ENCODE peak calls at places on chromosomes 2 and 18, in six cellular contexts. Z, S, G, Q, P and X are unnamed samples.

GRCh38 chr2:53202063-53202462 is 565.5 kb upstream of the CHAC2 start:
- DNase-seq in Z (no peak), S (no peak), G (no peak), Q (no peak), P (peak; percentile 5), X (no peak)

GRCh38 chr2:12863937-12864336 is 147.2 kb downstream of the TRIB2 start:
- DNase-seq in Z (no peak), S (no peak), G (no peak), Q (no peak), P (no peak), X (no peak)

GRCh38 chr2:150732491-150732890 is 245.0 kb upstream of the RND3 start:
- DNase-seq in Z (no peak), S (no peak), G (no peak), Q (no peak), P (no peak), X (no peak)

GRCh38 chr2:71843391-71843850 is 304.2 kb downstream of the CYP26B1 start:
- DNase-seq in Z (no peak), S (no peak), G (no peak), Q (no peak), P (no peak), X (no peak)

GRCh38 chr2:97745474-97746172 is 32.2 kb downstream of the ZAP70 start:
- DNase-seq in Z (no peak), S (no peak), G (no peak), Q (peak; percentile 51), P (no peak), X (no peak)

GRCh38 chr2:174939046-174939445 is 66.1 kb downstream of the CHN1 start:
- DNase-seq in Z (no peak), S (no peak), G (no peak), Q (no peak), P (no peak), X (no peak)

GRCh38 chr2:172588931-172589330 is 33.0 kb downstream of the PDK1 start:
- DNase-seq in Z (no peak), S (no peak), G (no peak), Q (no peak), P (no peak), X (no peak)

GRCh38 chr18:80147037-80147417 is 38.0 kb downstream of the ADNP2 start:
- DNase-seq in Z (no peak), S (no peak), G (no peak), Q (no peak), P (no peak), X (no peak)

GRCh38 chr2:156466739-156467405 is 30.7 kb downstream of the GPD2 start:
- DNase-seq in Z (no peak), S (no peak), G (peak; percentile 78), Q (peak; percentile 55), P (no peak), X (peak; percentile 68)

GRCh38 chr2:130819915-130820861 is 16.5 kb upstream of the ARHGEF4 start:
- DNase-seq in Z (no peak), S (peak; percentile 61), G (no peak), Q (no peak), P (peak; percentile 52), X (no peak)

GRCh38 chr18:51753365-51754057 is 556.0 kb upstream of the MEX3C start:
- DNase-seq in Z (no peak), S (no peak), G (no peak), Q (no peak), P (no peak), X (no peak)

GRCh38 chr2:104919127-104919526 is 65.2 kb downstream of the POU3F3 start:
- DNase-seq in Z (no peak), S (no peak), G (no peak), Q (peak; percentile 85), P (no peak), X (no peak)

GRCh38 chr18:57475408-57475807 is 40.2 kb downstream of the ONECUT2 start:
- DNase-seq in Z (no peak), S (no peak), G (no peak), Q (no peak), P (no peak), X (no peak)

GRCh38 chr2:20516646-20517341 is 69.9 kb downstream of the RHOB start:
- DNase-seq in Z (no peak), S (peak; percentile 73), G (no peak), Q (no peak), P (no peak), X (no peak)

GRCh38 chr2:212536385-212537310 is 2.0 kb downstream of the ERBB4 start:
- DNase-seq in Z (no peak), S (peak; percentile 41), G (peak; percentile 60), Q (no peak), P (peak; percentile 67), X (no peak)

GRCh38 chr2:29245742-29246387 is 130.7 kb downstream of the CLIP4 start:
- DNase-seq in Z (no peak), S (no peak), G (no peak), Q (peak; percentile 37), P (no peak), X (no peak)

GRCh38 chr2:120231974-120232635 is 8.9 kb upstream of the TMEM185B start:
- DNase-seq in Z (no peak), S (peak; percentile 53), G (no peak), Q (peak; percentile 82), P (no peak), X (no peak)

GRCh38 chr2:181953773-181954537 is 31.7 kb upstream of the PPP1R1C start:
- DNase-seq in Z (peak; percentile 23), S (peak; percentile 51), G (peak; percentile 80), Q (peak; percentile 91), P (peak; percentile 95), X (peak; percentile 44)

GRCh38 chr18:45719106-45719505 is 4.9 kb upstream of the SLC14A1 start:
- DNase-seq in Z (no peak), S (no peak), G (no peak), Q (no peak), P (no peak), X (no peak)

GRCh38 chr2:134391751-134392160 is 137.9 kb downstream of the MGAT5 start:
- DNase-seq in Z (no peak), S (no peak), G (no peak), Q (peak; percentile 82), P (no peak), X (no peak)

GRCh38 chr2:100862081-100862480 is 42.1 kb downstream of the NPAS2 start:
- DNase-seq in Z (no peak), S (no peak), G (no peak), Q (no peak), P (no peak), X (no peak)

GRCh38 chr2:100869146-100869545 is 49.2 kb downstream of the NPAS2 start:
- DNase-seq in Z (no peak), S (no peak), G (no peak), Q (no peak), P (no peak), X (no peak)

GRCh38 chr2:100861340-100861739 is 41.4 kb downstream of the NPAS2 start:
- DNase-seq in Z (no peak), S (no peak), G (no peak), Q (no peak), P (no peak), X (no peak)

GRCh38 chr2:100868083-100868482 is 48.1 kb downstream of the NPAS2 start:
- DNase-seq in Z (no peak), S (no peak), G (no peak), Q (no peak), P (no peak), X (no peak)

DNA sequence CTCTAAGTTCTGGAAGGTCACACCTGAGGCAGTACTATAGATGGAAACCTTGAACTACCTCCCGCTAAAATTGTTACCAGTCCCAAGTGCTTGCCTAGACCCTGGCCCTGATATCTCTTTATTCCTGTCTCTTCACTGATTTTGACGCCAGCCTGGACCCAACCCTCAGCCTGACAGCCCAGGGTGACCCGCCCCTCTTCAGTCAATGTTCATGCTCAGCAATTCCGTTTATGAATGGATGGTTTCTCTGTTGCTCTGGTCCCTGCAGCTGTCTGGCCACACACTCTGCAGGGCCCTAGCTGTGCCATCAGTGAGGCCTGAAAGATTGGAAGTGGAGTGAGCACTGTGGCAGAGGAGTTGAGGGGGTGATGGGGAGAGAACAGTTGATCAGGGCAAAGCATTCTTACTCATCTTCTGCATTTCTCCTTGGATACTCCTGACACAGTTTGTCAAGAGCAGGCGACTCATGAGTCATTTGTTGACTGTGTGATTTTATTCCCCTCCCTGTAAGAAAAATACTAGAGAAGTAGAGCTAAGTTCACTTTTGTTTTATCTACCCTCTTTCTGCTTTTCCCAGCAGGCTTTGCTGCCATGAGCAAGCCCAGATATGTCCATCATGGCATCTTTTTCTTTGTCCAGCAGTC is 46.0 kb downstream of the NPAS2 start:
- DNase-seq in Z (no peak), S (no peak), G (no peak), Q (no peak), P (no peak), X (no peak)
- H3K4me1 ChIP-seq in Z (no peaks in the 10 kb centered on the region), S (peaks cover 2% of the 10 kb centered on the region), G (no peaks in the 10 kb centered on the region), Q (no peaks in the 10 kb centered on the region), P (no peaks in the 10 kb centered on the region), X (no peaks in the 10 kb centered on the region)

GRCh38 chr2:26076001-26076587 is 42.2 kb downstream of the RAB10 start:
- DNase-seq in Z (no peak), S (no peak), G (no peak), Q (no peak), P (no peak), X (no peak)
- H3K4me1 ChIP-seq in Z (peaks cover 66% of the 10 kb centered on the region), S (peaks cover 6% of the 10 kb centered on the region), G (peaks cover 9% of the 10 kb centered on the region), Q (no peaks in the 10 kb centered on the region), P (peaks cover 27% of the 10 kb centered on the region), X (peaks cover 6% of the 10 kb centered on the region)

GRCh38 chr2:86020984-86021383 is 84.7 kb downstream of the POLR1A start:
- DNase-seq in Z (peak; percentile 68), S (no peak), G (peak; percentile 52), Q (no peak), P (no peak), X (no peak)
- H3K4me1 ChIP-seq in Z (peaks cover 35% of the 10 kb centered on the region), S (peaks cover 4% of the 10 kb centered on the region), G (peaks cover 9% of the 10 kb centered on the region), Q (peaks cover 5% of the 10 kb centered on the region), P (no peaks in the 10 kb centered on the region), X (peaks cover 6% of the 10 kb centered on the region)

GRCh38 chr2:146874260-146874658 is 970.6 kb upstream of the ACVR2A start:
- DNase-seq in Z (no peak), S (no peak), G (no peak), Q (no peak), P (no peak), X (no peak)
- H3K4me1 ChIP-seq in Z (no peaks in the 10 kb centered on the region), S (no peaks in the 10 kb centered on the region), G (no peaks in the 10 kb centered on the region), Q (no peaks in the 10 kb centered on the region), P (no peaks in the 10 kb centered on the region), X (no peaks in the 10 kb centered on the region)

GRCh38 chr2:239294571-239295054 is 106.2 kb downstream of the HDAC4 start:
- DNase-seq in Z (no peak), S (no peak), G (peak; percentile 51), Q (peak; percentile 78), P (no peak), X (peak; percentile 29)
- H3K4me1 ChIP-seq in Z (peaks cover 88% of the 10 kb centered on the region), S (peaks cover 37% of the 10 kb centered on the region), G (peaks cover 52% of the 10 kb centered on the region), Q (peaks cover 13% of the 10 kb centered on the region), P (peaks cover 63% of the 10 kb centered on the region), X (peaks cover 27% of the 10 kb centered on the region)

GRCh38 chr2:63789318-63790051 is 52.2 kb upstream of the UGP2 start:
- DNase-seq in Z (no peak), S (no peak), G (no peak), Q (no peak), P (no peak), X (no peak)

GRCh38 chr2:63785096-63785495 is 56.6 kb upstream of the UGP2 start:
- DNase-seq in Z (no peak), S (no peak), G (no peak), Q (no peak), P (peak; percentile 33), X (no peak)

GRCh38 chr2:63788070-63788469 is 53.6 kb upstream of the UGP2 start:
- DNase-seq in Z (no peak), S (no peak), G (no peak), Q (no peak), P (no peak), X (no peak)

GRCh38 chr2:63790491-63790890 is 51.2 kb upstream of the UGP2 start:
- DNase-seq in Z (no peak), S (no peak), G (no peak), Q (no peak), P (no peak), X (no peak)

GRCh38 chr2:63786506-63786905 is 55.2 kb upstream of the UGP2 start:
- DNase-seq in Z (no peak), S (no peak), G (no peak), Q (no peak), P (no peak), X (no peak)
- H3K4me1 ChIP-seq in Z (peaks cover 26% of the 10 kb centered on the region), S (no peaks in the 10 kb centered on the region), G (no peaks in the 10 kb centered on the region), Q (no peaks in the 10 kb centered on the region), P (peaks cover 42% of the 10 kb centered on the region), X (no peaks in the 10 kb centered on the region)